ENCODE peak calls at places on chromosomes 16 and 17, in seven cellular contexts. Y, Q, M, E, L, H and R are unnamed samples.

GRCh38 chr16:57732683-57733082 is 2.9 kb upstream of the KATNB1 start:
- DNase-seq in L (no peak), Y (no peak), E (no peak), M (no peak), H (no peak), Q (no peak), R (no peak)

GRCh38 chr16:27706156-27706705 is 156.3 kb downstream of the KATNIP start:
- DNase-seq in M (no peak), Y (no peak), Q (no peak), H (no peak), E (no peak), L (no peak), R (no peak)

GRCh38 chr17:75288784-75289121 is 480 bp downstream of the SLC25A19 start:
- DNase-seq in Q (no peak), E (no peak), H (peak), M (peak), Y (no peak), L (no peak), R (peak)

GRCh38 chr17:70137451-70138230 is 31.7 kb upstream of the KCNJ2 start:
- DNase-seq in Y (no peak), E (no peak), H (no peak), M (peak), L (peak), Q (peak), R (peak)

GRCh38 chr16:71354156-71354555 is 4.4 kb upstream of the CALB2 start:
- DNase-seq in L (no peak), E (no peak), H (no peak), Y (no peak), Q (no peak), M (no peak), R (no peak)

GRCh38 chr17:55587608-55588139 is 76.4 kb upstream of the SMIM36 start:
- DNase-seq in Q (no peak), Y (no peak), E (peak), H (no peak), M (no peak), L (no peak), R (no peak)

GRCh38 chr17:47776330-47777197 is 43.5 kb downstream of the TBX21 start:
- DNase-seq in H (no peak), M (peak), Y (no peak), E (no peak), Q (no peak), L (no peak), R (peak)

GRCh38 chr16:52613508-52613907 is 66.6 kb upstream of the TOX3 start:
- DNase-seq in H (no peak), E (no peak), Q (no peak), Y (no peak), M (no peak), L (no peak), R (no peak)

GRCh38 chr17:74431568-74432483 is at the start of gene GPRC5C:
- DNase-seq in Y (peak), M (peak), L (no peak), E (peak), H (no peak), Q (no peak), R (no peak)

GRCh38 chr17:57946798-57947358 is 8.3 kb downstream of the CUEDC1 start:
- DNase-seq in E (peak), Y (peak), M (peak), H (no peak), L (no peak), Q (no peak), R (peak)

GRCh38 chr17:4204676-4205075 is 59.1 kb downstream of the ANKFY1 start:
- DNase-seq in E (no peak), Q (no peak), H (no peak), M (no peak), L (no peak), Y (no peak), R (peak)